ENCODE peak calls at places on chromosomes 11 and 22, in six cellular contexts. I is activated naive CD4-positive, alpha-beta T cell treated with Interleukin-2 at 50 U/mL for 16 hours; U is COR-L47; D is left cardiac atrium; E is activated gamma-delta T cell treated with anti-CD3 and anti-CD28 coated beads, Interleukin-2, amount 50 U/mL, for 16 hours; W is CD4-positive, CD25-positive, alpha-beta regulatory T cell. B is an unnamed sample.

GRCh38 chr11:18617688-18618340 is 16.3 kb downstream of the SPTY2D1 start:
- DNase-seq in I (peak; percentile 34), U (no peak), D (no peak), E (peak; percentile 29), W (peak; percentile 49), B (peak; percentile 72)

GRCh38 chr11:113505541-113506375 is 30.6 kb upstream of the DRD2 start:
- DNase-seq in I (no peak), U (no peak), D (no peak), E (no peak), W (no peak), B (no peak)

GRCh38 chr11:63882555-63883242 is 34.3 kb downstream of the RCOR2 start:
- DNase-seq in I (no peak), U (no peak), D (peak; percentile 38), E (no peak), W (no peak), B (no peak)

GRCh38 chr11:46383974-46384701 is 2.7 kb downstream of the MDK start:
- DNase-seq in I (no peak), U (no peak), D (no peak), E (no peak), W (no peak), B (no peak)

GRCh38 chr11:63847363-63847762 is 8.5 kb downstream of the MARK2 start:
- DNase-seq in I (no peak), U (no peak), D (no peak), E (no peak), W (no peak), B (no peak)

GRCh38 chr11:125532668-125533067 is 36.6 kb upstream of the FEZ1 start:
- DNase-seq in I (no peak), U (no peak), D (no peak), E (no peak), W (no peak), B (no peak)

GRCh38 chr22:50191041-50191740 is 5.5 kb downstream of the TRABD start:
- DNase-seq in I (peak; percentile 76), U (no peak), D (peak; percentile 56), E (peak; percentile 71), W (peak; percentile 88), B (peak; percentile 90)

GRCh38 chr22:42299586-42300285 is 29.3 kb upstream of the TCF20 start:
- DNase-seq in I (peak; percentile 53), U (no peak), D (no peak), E (no peak), W (peak; percentile 62), B (peak; percentile 71)

GRCh38 chr11:2582958-2583604 is 116.7 kb downstream of the KCNQ1OT1 start:
- DNase-seq in I (no peak), U (no peak), D (peak; percentile 15), E (no peak), W (no peak), B (no peak)

GRCh38 chr11:26766996-26767395 is 45.1 kb upstream of the SLC5A12 start:
- DNase-seq in I (no peak), U (no peak), D (no peak), E (no peak), W (no peak), B (no peak)

GRCh38 chr11:3139481-3140290 is 25.4 kb downstream of the OSBPL5 start:
- DNase-seq in I (no peak), U (no peak), D (peak; percentile 17), E (no peak), W (no peak), B (no peak)

GRCh38 chr11:121513807-121514206 is 61.0 kb upstream of the SORL1-AS1 start:
- DNase-seq in I (no peak), U (no peak), D (no peak), E (no peak), W (no peak), B (no peak)

B was measured in activated CD8-positive, alpha-beta T cell treated with anti-CD3 and anti-CD28 coated beads, Interleukin-2, amount 10 ng/mL, durations not matched to agents 7 days and 5 days.